ENCODE peak calls at places on chromosome X, in five cellular contexts. I is stimulated activated CD8-positive, alpha-beta memory T cell treated with anti-CD3 and anti-CD28 coated beads, Interleukin-7, amount 100 ng/mL, for 1 hour; N is left kidney; P is neural progenitor cell; V is choroid plexus epithelial cell. C is an unnamed sample.
A peak's percentile ranks its signal among the peaks of the same experiment; 100 is the strongest.

GRCh38 chrX:46184749-46185148 is 360.5 kb downstream of the ZNF674 start:
- DNase-seq in I (no peak), N (no peak), P (no peak), V (no peak), C (no peak)

GRCh38 chrX:153647461-153648357 is 706 bp downstream of the DUSP9 start:
- DNase-seq in I (no peak), N (peak; percentile 55), P (peak; percentile 47), V (no peak), C (no peak)

GRCh38 chrX:152642931-152643525 is 5.3 kb downstream of the GABRQ start:
- DNase-seq in I (no peak), N (no peak), P (no peak), V (no peak), C (no peak)

GRCh38 chrX:8783100-8784098 is 17.8 kb downstream of the FAM9A start:
- DNase-seq in I (no peak), N (peak; percentile 65), P (peak; percentile 8), V (peak; percentile 12), C (peak; percentile 46)

GRCh38 chrX:56766554-56767412 is 37.7 kb downstream of the NBDY start:
- DNase-seq in I (no peak), N (no peak), P (no peak), V (peak; percentile 48), C (no peak)

GRCh38 chrX:116413273-116413672 is 23.1 kb upstream of the SLC6A14 start:
- DNase-seq in I (no peak), N (no peak), P (no peak), V (no peak), C (no peak)

GRCh38 chrX:74270393-74270792 is 33.6 kb upstream of the ZCCHC13 start:
- DNase-seq in I (no peak), N (no peak), P (no peak), V (no peak), C (no peak)

GRCh38 chrX:56233682-56234081 is 1.5 kb downstream of the KLF8 start:
- DNase-seq in I (no peak), N (peak; percentile 12), P (peak; percentile 64), V (peak; percentile 3), C (no peak)

GRCh38 chrX:109785053-109785452 is 52.0 kb upstream of the ACSL4 start:
- DNase-seq in I (no peak), N (no peak), P (no peak), V (no peak), C (no peak)

GRCh38 chrX:123927845-123928244 is 33.7 kb upstream of the STAG2 start:
- DNase-seq in I (no peak), N (no peak), P (no peak), V (no peak), C (no peak)

GRCh38 chrX:130393451-130394074 is 8.1 kb upstream of the GPR119 start:
- DNase-seq in I (no peak), N (peak; percentile 77), P (peak; percentile 65), V (peak; percentile 62), C (peak; percentile 70)

GRCh38 chrX:33001107-33001506 is 210.2 kb downstream of the DMD start:
- DNase-seq in I (no peak), N (no peak), P (no peak), V (no peak), C (no peak)

GRCh38 chrX:39905475-39905889 is 192.3 kb downstream of the BCOR start:
- DNase-seq in I (no peak), N (peak; percentile 88), P (no peak), V (no peak), C (no peak)

GRCh38 chrX:107731831-107732502 is 43.6 kb downstream of the TSC22D3 start:
- DNase-seq in I (no peak), N (peak; percentile 88), P (peak; percentile 36), V (peak; percentile 81), C (peak; percentile 82)

GRCh38 chrX:46837543-46838481 is 969 bp downstream of the RP2 start:
- DNase-seq in I (no peak), N (no peak), P (no peak), V (peak; percentile 43), C (no peak)

GRCh38 chrX:40623665-40624064 is 437 bp downstream of the MPC1L start:
- DNase-seq in I (no peak), N (no peak), P (no peak), V (no peak), C (no peak)

GRCh38 chrX:51395807-51396728 is 63.4 kb downstream of the NUDT10 start:
- DNase-seq in I (no peak), N (peak; percentile 77), P (no peak), V (peak; percentile 4), C (peak; percentile 46)

C was measured in HAP-1.